ENCODE peak calls at places on chromosomes 12 and 14, in seven cellular contexts. V is NB4, W is sigmoid colon, Q is heart left ventricle, A is choroid plexus epithelial cell, C is body of pancreas, F is fibroblast of lung. S is an unnamed sample.

GRCh38 chr12:52142431-52142830 is 49.4 kb downstream of the KRT80 start:
- DNase-seq in V (no peak), W (no peak), Q (no peak), A (no peak), C (no peak), F (no peak), S (no peak)

GRCh38 chr14:77314043-77314442 is 6.6 kb downstream of the POMT2 start:
- DNase-seq in V (no peak), W (peak; percentile 60), Q (no peak), A (peak; percentile 89), C (no peak), F (peak; percentile 71), S (peak; percentile 91)

GRCh38 chr12:71664411-71665108 is 459 bp downstream of the THAP2 start:
- DNase-seq in V (no peak), W (no peak), Q (no peak), A (peak; percentile 31), C (no peak), F (peak; percentile 20), S (no peak)

GRCh38 chr12:68374315-68374982 is 42.3 kb upstream of the MDM1 start:
- DNase-seq in V (no peak), W (no peak), Q (no peak), A (no peak), C (no peak), F (no peak), S (no peak)

GRCh38 chr12:80936642-80937390 is 918 bp downstream of the LIN7A start:
- DNase-seq in V (peak; percentile 76), W (peak; percentile 69), Q (peak; percentile 46), A (peak; percentile 28), C (peak; percentile 25), F (peak; percentile 66), S (no peak)

GRCh38 chr12:111298583-111299436 is 70.1 kb downstream of the PHETA1 start:
- DNase-seq in V (peak; percentile 75), W (no peak), Q (peak; percentile 54), A (peak; percentile 71), C (peak; percentile 31), F (peak; percentile 48), S (no peak)

GRCh38 chr14:80638620-80639215 is 302.8 kb downstream of the CEP128 start:
- DNase-seq in V (no peak), W (no peak), Q (no peak), A (peak; percentile 89), C (no peak), F (peak; percentile 56), S (no peak)

GRCh38 chr14:80850197-80850814 is 91.2 kb downstream of the CEP128 start:
- DNase-seq in V (peak; percentile 44), W (no peak), Q (no peak), A (peak; percentile 74), C (no peak), F (peak; percentile 76), S (peak; percentile 10)

GRCh38 chr14:100122481-100123215 is 36.8 kb downstream of the DEGS2 start:
- DNase-seq in V (peak; percentile 44), W (no peak), Q (no peak), A (peak; percentile 11), C (no peak), F (peak; percentile 50), S (no peak)

GRCh38 chr14:74035556-74035955 is 16.4 kb downstream of the BBOF1 start:
- DNase-seq in V (no peak), W (no peak), Q (no peak), A (peak; percentile 59), C (no peak), F (peak; percentile 29), S (no peak)

GRCh38 chr12:52380271-52380694 is 5.2 kb downstream of the KRT84 start:
- DNase-seq in V (peak; percentile 39), W (no peak), Q (peak; percentile 44), A (peak; percentile 65), C (peak; percentile 59), F (peak; percentile 8), S (no peak)

GRCh38 chr14:87944987-87945604 is 47.9 kb downstream of the GALC start:
- DNase-seq in V (peak; percentile 55), W (no peak), Q (no peak), A (peak; percentile 87), C (no peak), F (peak; percentile 73), S (peak; percentile 18)

GRCh38 chr14:50831704-50832130 is 755 bp upstream of the NIN start:
- DNase-seq in V (no peak), W (no peak), Q (no peak), A (no peak), C (no peak), F (no peak), S (no peak)

GRCh38 chr14:84544486-84544885 is 985.5 kb upstream of the FLRT2 start:
- DNase-seq in V (no peak), W (no peak), Q (no peak), A (no peak), C (no peak), F (no peak), S (no peak)

GRCh38 chr12:108605000-108605689 is 7.3 kb upstream of the TMEM119 start:
- DNase-seq in V (no peak), W (no peak), Q (no peak), A (peak; percentile 50), C (no peak), F (peak; percentile 37), S (peak; percentile 68)

DNA sequence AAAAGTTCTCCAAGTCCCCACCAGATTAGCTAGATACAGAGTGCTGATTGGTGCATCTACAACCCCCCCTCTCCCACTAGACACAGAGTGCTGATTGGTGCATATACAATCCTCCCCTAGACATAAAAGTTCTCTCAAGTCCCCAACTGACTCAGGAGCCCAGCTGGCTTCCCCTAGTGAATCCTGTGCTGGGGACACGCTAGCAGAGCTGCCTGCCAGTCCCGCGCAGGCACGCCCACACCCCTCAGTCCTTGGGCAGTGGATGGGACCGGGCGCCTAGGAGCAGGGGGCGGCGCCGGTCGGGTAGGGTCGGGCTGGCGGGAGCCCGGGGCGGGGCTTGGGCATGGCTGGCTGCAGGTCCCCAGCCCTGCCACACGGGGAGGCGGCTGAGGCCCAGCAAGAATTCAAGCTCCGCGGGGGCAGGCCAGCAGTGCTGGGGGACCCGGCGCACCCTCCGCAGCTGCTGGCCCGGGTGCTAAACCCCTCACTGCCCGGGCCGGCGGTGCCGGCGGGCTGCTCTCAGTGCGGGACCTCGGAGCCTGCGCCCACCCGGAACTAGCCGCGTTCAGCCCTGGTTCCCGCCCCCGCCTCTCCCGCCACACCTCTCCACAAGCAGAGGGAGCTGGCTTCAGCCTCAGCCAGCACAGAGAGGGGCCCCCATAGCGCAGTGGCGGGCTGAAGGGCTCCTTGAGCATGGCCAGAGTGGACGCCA is 64.3 kb upstream of the DDHD1 start:
- DNase-seq in V (peak; percentile 90), W (peak; percentile 76), Q (peak; percentile 78), A (peak; percentile 58), C (peak; percentile 79), F (peak; percentile 51), S (no peak)
- TF ChIP-seq CTCF in V (no peak), W (peak; percentile 51), Q (peak; percentile 56), A (peak; percentile 26), C (peak; percentile 61), F (peak; percentile 24), S (peak; percentile 36)

DNA sequence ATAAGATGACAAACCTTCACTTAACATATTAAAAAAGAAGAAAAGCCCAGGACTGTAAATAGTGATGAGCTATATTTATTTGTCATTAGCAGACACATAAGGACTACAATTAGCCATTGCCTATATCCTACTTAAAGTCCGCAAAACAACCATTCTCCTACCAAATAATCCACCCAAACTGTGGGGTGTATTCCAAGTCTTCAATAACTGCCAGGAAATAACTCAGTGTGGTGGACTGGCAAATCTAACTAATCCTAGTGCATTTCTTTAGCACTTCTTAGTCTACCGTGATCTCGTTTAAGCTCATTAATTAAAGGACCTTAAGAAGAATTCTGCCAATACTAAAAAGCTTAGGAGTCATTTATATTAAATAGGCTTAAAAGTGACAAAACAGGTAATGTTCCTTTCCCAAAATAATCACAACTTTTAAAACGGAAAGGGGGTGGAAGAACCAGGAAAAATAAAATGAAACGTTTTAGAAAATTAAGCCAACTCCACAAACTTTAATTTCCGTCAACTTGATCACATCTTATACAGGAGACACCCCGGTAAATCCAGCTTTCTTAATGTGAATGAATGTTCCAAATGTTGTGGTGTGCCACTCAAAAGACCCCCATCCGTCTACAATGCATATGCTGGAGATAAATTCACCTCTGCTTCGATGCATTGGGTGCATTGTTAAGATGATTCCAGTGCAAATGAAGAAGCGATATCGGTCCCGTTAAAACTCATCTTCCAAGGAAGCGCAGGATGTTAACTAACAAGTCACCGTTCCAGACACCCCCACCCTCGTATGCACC is 1.7 kb downstream of the NOVA1 start:
- DNase-seq in V (no peak), W (no peak), Q (no peak), A (no peak), C (no peak), F (peak; percentile 41), S (no peak)
- H3K4me3 ChIP-seq in V (no peak overlapping the region), W (peak overlapping the region; percentile 82), Q (peak overlapping the region; percentile 83), A (peak overlapping the region; percentile 69), C (no peak overlapping the region), F (peak overlapping the region; percentile 72), S (peak overlapping the region; percentile 80)

GRCh38 chr12:27571463-27571862 is 47.5 kb downstream of the PPFIBP1 start:
- DNase-seq in V (no peak), W (no peak), Q (no peak), A (peak; percentile 89), C (no peak), F (peak; percentile 91), S (no peak)

GRCh38 chr12:27566626-27567025 is 42.6 kb downstream of the PPFIBP1 start:
- DNase-seq in V (no peak), W (no peak), Q (peak; percentile 40), A (no peak), C (no peak), F (no peak), S (no peak)

GRCh38 chr12:27564612-27565213 is 40.7 kb downstream of the PPFIBP1 start:
- DNase-seq in V (no peak), W (no peak), Q (no peak), A (no peak), C (no peak), F (no peak), S (no peak)

GRCh38 chr12:27561535-27562350 is 37.7 kb downstream of the PPFIBP1 start:
- DNase-seq in V (no peak), W (no peak), Q (no peak), A (no peak), C (no peak), F (no peak), S (no peak)

DNA sequence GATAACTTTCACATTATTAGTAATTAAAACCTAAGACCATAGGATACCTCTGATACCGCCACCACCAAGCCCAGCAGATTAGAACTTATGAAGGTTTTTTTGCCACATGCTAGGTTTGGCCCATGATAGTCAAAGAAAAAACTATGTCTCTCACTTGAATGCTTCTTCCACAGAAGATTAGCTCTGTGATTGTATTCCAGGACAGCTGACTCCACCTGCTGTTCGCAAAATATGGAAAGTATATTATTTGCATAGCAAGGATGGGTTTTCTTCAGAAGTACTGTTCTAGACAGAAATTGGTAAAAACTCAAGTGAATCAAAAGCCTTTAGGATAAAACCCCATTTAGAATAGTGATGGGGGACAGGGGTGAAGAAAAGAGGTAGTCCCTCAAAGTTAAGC is 42.2 kb downstream of the PPFIBP1 start:
- DNase-seq in V (peak; percentile 21), W (no peak), Q (no peak), A (no peak), C (no peak), F (peak; percentile 39), S (no peak)
- TF ChIP-seq CTCF in V (no peak), W (no peak), Q (peak; percentile 7), A (peak; percentile 15), C (no peak), F (no peak), S (no peak)

DNA sequence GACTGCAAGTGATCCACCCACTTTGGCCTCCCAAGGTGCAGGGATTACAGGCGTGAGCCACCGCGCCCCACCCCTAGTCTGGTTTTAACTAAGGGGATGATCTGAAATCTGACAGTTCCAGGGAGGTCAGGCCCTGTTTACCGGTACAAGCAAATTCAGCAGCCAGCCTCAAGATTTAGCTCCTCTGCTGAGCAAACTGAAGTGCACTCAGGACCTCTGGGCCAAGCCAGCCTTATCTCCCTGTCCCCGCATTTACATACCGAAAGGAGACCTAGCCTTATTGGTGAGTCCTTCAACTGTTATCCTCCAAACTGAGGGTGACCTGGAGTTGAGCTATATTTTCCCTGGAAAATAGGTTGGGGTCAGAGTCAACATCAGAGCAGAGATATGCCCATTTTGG is 835 bp upstream of the ABHD4 start:
- DNase-seq in V (no peak), W (no peak), Q (no peak), A (no peak), C (no peak), F (no peak), S (no peak)
- H3K4me3 ChIP-seq in V (no peak overlapping the region), W (peak overlapping the region; percentile 81), Q (peak overlapping the region; percentile 86), A (no peak overlapping the region), C (no peak overlapping the region), F (no peak overlapping the region), S (no peak overlapping the region)

S was measured in epithelial cell of proximal tubule.